ENCODE peak calls at places on chromosomes 11 and 22, in six cellular contexts. D is OCI-LY7, N is colonic mucosa, R is glutamatergic neuron, I is AG04449, B is adrenal gland. F is an unnamed sample.

GRCh38 chr11:45052361-45052760 is 94.1 kb upstream of the PRDM11 start:
- DNase-seq in D (no peak), N (no peak), R (no peak), I (no peak), B (no peak), F (no peak)

GRCh38 chr22:49691256-49691655 is 136.4 kb downstream of the BRD1 start:
- DNase-seq in D (no peak), N (no peak), R (no peak), I (no peak), B (no peak), F (no peak)

GRCh38 chr11:124878497-124879228 is 13.4 kb downstream of the ROBO3 start:
- DNase-seq in D (no peak), N (no peak), R (no peak), I (no peak), B (peak), F (no peak)

GRCh38 chr11:57597461-57597892 is at the start of gene SERPING1:
- DNase-seq in D (no peak), N (peak), R (no peak), I (no peak), B (peak), F (no peak)

GRCh38 chr11:1763796-1764661 is at the start of gene CTSD:
- DNase-seq in D (peak), N (peak), R (peak), I (no peak), B (peak), F (peak)

GRCh38 chr22:50276143-50276542 is 6.0 kb upstream of the MAPK11 start:
- DNase-seq in D (peak), N (peak), R (peak), I (no peak), B (peak), F (peak)

GRCh38 chr11:33557201-33557600 is 143.4 kb downstream of the C11orf91 start:
- DNase-seq in D (no peak), N (no peak), R (no peak), I (peak), B (no peak), F (no peak)

GRCh38 chr22:32810241-32811133 is 9.0 kb downstream of the TIMP3 start:
- DNase-seq in D (no peak), N (no peak), R (no peak), I (no peak), B (no peak), F (no peak)

GRCh38 chr11:108870373-108871020 is 205.6 kb downstream of the DDX10 start:
- DNase-seq in D (no peak), N (no peak), R (no peak), I (peak), B (no peak), F (no peak)

GRCh38 chr11:94768602-94769511 is 701 bp downstream of the AMOTL1 start:
- DNase-seq in D (no peak), N (no peak), R (peak), I (no peak), B (no peak), F (peak)

GRCh38 chr11:2805388-2806057 is 80.1 kb downstream of the CDKN1C start:
- DNase-seq in D (no peak), N (peak), R (no peak), I (no peak), B (no peak), F (no peak)

GRCh38 chr11:84857746-84858145 is 769.4 kb downstream of the DLG2 start:
- DNase-seq in D (no peak), N (no peak), R (no peak), I (no peak), B (no peak), F (no peak)

GRCh38 chr11:36532908-36533601 is 23.0 kb upstream of the TRAF6 start:
- DNase-seq in D (no peak), N (no peak), R (no peak), I (no peak), B (no peak), F (no peak)

GRCh38 chr11:95684170-95684569 is 105.4 kb downstream of the FAM76B start:
- DNase-seq in D (no peak), N (no peak), R (no peak), I (no peak), B (no peak), F (no peak)

GRCh38 chr11:60318726-60319125 is 8.3 kb upstream of the MS4A6E start:
- DNase-seq in D (no peak), N (no peak), R (no peak), I (no peak), B (no peak), F (no peak)

GRCh38 chr22:21701384-21701971 is 34.1 kb downstream of the YPEL1 start:
- DNase-seq in D (no peak), N (no peak), R (no peak), I (no peak), B (no peak), F (no peak)

GRCh38 chr11:79092791-79093313 is 348.0 kb downstream of the TENM4 start:
- DNase-seq in D (peak), N (no peak), R (no peak), I (peak), B (no peak), F (no peak)

GRCh38 chr22:23306926-23307325 is 126.6 kb downstream of the BCR start:
- DNase-seq in D (no peak), N (no peak), R (no peak), I (no peak), B (peak), F (no peak)

GRCh38 chr22:42643632-42644421 is 3.4 kb upstream of the ATP5MGL start:
- DNase-seq in D (no peak), N (no peak), R (no peak), I (no peak), B (peak), F (no peak)

GRCh38 chr11:72314600-72315386 is 70.8 kb upstream of the PHOX2A start:
- DNase-seq in D (no peak), N (no peak), R (no peak), I (no peak), B (no peak), F (no peak)

GRCh38 chr22:17167486-17167885 is 8.4 kb upstream of the HDHD5 start:
- DNase-seq in D (no peak), N (no peak), R (no peak), I (no peak), B (peak), F (no peak)

GRCh38 chr11:62124186-62125113 is 639 bp downstream of the INCENP start:
- DNase-seq in D (peak), N (peak), R (peak), I (no peak), B (no peak), F (peak)

GRCh38 chr11:95358516-95359322 is 127.7 kb upstream of the SESN3 start:
- DNase-seq in D (no peak), N (no peak), R (no peak), I (no peak), B (no peak), F (no peak)

GRCh38 chr11:72398058-72398758 is 36.1 kb downstream of the CLPB start:
- DNase-seq in D (no peak), N (no peak), R (no peak), I (no peak), B (no peak), F (no peak)

GRCh38 chr11:101583180-101584128 is at the start of gene TRPC6:
- DNase-seq in D (no peak), N (no peak), R (peak), I (no peak), B (no peak), F (no peak)

GRCh38 chr11:39745401-39745800 is 1714.1 kb downstream of the LRRC4C start:
- DNase-seq in D (no peak), N (no peak), R (no peak), I (no peak), B (no peak), F (no peak)

GRCh38 chr11:87926250-87926970 is 248.8 kb downstream of the RAB38 start:
- DNase-seq in D (no peak), N (no peak), R (no peak), I (no peak), B (no peak), F (no peak)

GRCh38 chr11:117547188-117547831 is 219.7 kb downstream of the CEP164 start:
- DNase-seq in D (no peak), N (no peak), R (no peak), I (no peak), B (no peak), F (no peak)

GRCh38 chr11:68974421-68975194 is 6.2 kb downstream of the MRGPRD start:
- DNase-seq in D (peak), N (no peak), R (no peak), I (no peak), B (no peak), F (peak)

GRCh38 chr11:84430661-84431060 is 1144.5 kb upstream of the CCDC90B start:
- DNase-seq in D (no peak), N (no peak), R (no peak), I (no peak), B (peak), F (no peak)

GRCh38 chr22:23074451-23074850 is 4.1 kb downstream of the GNAZ start:
- DNase-seq in D (no peak), N (no peak), R (peak), I (no peak), B (no peak), F (no peak)

GRCh38 chr22:27207907-27208306 is 550.5 kb downstream of the MIAT start:
- DNase-seq in D (no peak), N (no peak), R (peak), I (no peak), B (no peak), F (no peak)

GRCh38 chr11:15178214-15178613 is 63.5 kb downstream of the INSC start:
- DNase-seq in D (no peak), N (no peak), R (no peak), I (no peak), B (no peak), F (no peak)

GRCh38 chr22:23536821-23537345 is 43.2 kb downstream of the IGLL1 start:
- DNase-seq in D (no peak), N (no peak), R (no peak), I (no peak), B (no peak), F (no peak)

GRCh38 chr11:102346456-102346747 is 612 bp upstream of the BIRC2 start:
- DNase-seq in D (no peak), N (no peak), R (no peak), I (no peak), B (no peak), F (no peak)

GRCh38 chr22:38298312-38299000 is 18.8 kb downstream of the CSNK1E start:
- DNase-seq in D (peak), N (no peak), R (no peak), I (no peak), B (peak), F (peak)

GRCh38 chr22:50123119-50123518 is 33.3 kb downstream of the MOV10L1 start:
- DNase-seq in D (no peak), N (no peak), R (no peak), I (no peak), B (no peak), F (no peak)

GRCh38 chr11:122652495-122652894 is 3.0 kb upstream of the UBASH3B start:
- DNase-seq in D (no peak), N (no peak), R (no peak), I (no peak), B (no peak), F (no peak)

GRCh38 chr11:122653911-122654310 is 1.6 kb upstream of the UBASH3B start:
- DNase-seq in D (no peak), N (no peak), R (no peak), I (no peak), B (no peak), F (no peak)

GRCh38 chr11:122656631-122657101 is 1.1 kb downstream of the UBASH3B start:
- DNase-seq in D (peak), N (peak), R (peak), I (no peak), B (peak), F (peak)

GRCh38 chr11:122656073-122656630 is 630 bp downstream of the UBASH3B start:
- DNase-seq in D (peak), N (peak), R (peak), I (no peak), B (peak), F (peak)

DNA sequence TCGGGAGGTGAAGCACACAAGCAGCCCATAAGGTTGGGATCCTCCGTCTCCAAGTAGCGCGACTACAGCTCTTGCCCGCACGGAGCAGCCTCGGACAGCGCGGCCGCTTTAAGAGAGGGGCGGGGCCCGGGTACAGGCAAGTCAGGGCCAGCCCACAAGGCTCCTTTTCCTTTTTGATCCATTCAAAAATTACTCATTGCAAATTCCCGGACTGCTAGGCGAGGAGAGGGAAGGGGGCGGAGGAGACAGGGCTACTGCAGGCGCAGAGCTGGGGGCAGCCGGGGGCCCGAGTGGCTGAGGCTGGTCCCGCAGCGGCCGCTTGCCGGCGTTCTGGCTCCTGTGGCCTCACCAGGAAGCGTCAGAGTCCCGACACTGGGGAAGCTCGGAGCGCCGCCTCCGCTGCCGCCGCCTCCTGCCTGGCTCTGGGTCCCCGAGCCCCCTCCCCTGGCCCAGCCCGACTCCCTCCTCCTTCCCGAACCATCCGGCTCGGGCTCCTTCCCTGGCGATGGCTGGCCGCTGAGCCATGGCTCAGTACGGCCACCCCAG is at the start of gene UBASH3B:
- DNase-seq in D (peak), N (peak), R (peak), I (no peak), B (peak), F (peak)
- TF ChIP-seq CTCF in D (no peak), N (no peak), R (no peak), I (no peak), B (no peak), F (no peak)

DNA sequence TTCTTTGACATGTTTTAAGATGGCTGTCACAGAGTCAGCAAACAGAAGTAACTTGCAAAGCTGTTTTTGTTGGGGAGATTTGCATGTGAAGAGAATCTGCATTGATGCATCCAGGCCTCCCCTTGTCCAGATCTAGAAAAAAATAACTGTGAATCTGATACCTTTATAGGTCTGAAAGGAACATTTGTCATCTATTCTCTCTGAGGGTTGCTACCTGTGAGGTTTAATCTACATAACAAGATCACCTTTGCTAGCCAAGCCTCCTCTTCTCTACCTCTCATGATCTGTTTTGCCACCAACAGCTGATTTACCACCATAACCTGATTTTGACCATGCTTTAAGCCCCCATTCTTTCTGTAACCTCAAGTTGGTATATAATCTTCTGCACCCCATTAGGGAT is 47.2 kb upstream of the SLC5A12 start:
- DNase-seq in D (no peak), N (no peak), R (no peak), I (no peak), B (no peak), F (no peak)
- TF ChIP-seq CTCF in D (no peak), N (no peak), R (no peak), I (no peak), B (no peak), F (no peak)

DNA sequence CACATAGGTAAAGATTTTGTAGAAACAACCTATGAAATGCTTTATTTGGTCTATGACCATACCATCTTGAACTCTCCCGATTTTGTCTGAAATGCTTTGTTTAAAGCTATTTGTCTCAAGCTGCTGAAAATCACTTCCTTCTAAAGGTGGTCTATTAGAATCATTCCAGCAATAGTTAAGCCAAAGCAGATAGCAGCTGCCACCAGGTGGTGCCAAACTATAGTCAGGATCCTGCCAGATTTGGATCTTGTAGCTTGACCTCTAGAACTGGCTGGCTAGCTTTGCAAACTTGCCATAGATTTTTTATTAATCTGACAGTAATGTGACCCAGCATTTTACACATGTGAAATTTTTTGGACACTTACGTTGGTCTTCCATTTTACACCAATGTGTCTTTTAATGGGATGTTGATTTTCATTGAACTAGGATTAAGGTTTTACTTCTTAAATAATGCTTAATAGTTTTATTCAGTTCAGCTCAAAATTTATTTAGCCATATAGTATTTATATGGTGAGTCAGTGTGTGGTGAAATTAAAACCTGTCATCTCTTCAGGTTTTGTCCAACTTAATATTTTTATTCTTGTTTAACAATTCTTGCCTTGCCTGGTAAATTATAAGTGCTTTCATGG is 19.7 kb downstream of the CTR9 start:
- DNase-seq in D (peak), N (peak), R (peak), I (no peak), B (peak), F (no peak)
- TF ChIP-seq CTCF in D (peak), N (peak), R (peak), I (peak), B (peak), F (peak)

GRCh38 chr22:36333632-36334031 is 54.1 kb downstream of the MYH9 start:
- DNase-seq in D (no peak), N (no peak), R (no peak), I (no peak), B (no peak), F (no peak)

GRCh38 chr22:36335621-36336020 is 52.1 kb downstream of the MYH9 start:
- DNase-seq in D (no peak), N (no peak), R (no peak), I (no peak), B (no peak), F (no peak)

GRCh38 chr22:36334838-36335603 is 52.7 kb downstream of the MYH9 start:
- DNase-seq in D (no peak), N (no peak), R (no peak), I (no peak), B (peak), F (no peak)

GRCh38 chr22:36332623-36333331 is 55.0 kb downstream of the MYH9 start:
- DNase-seq in D (peak), N (peak), R (no peak), I (no peak), B (no peak), F (peak)

DNA sequence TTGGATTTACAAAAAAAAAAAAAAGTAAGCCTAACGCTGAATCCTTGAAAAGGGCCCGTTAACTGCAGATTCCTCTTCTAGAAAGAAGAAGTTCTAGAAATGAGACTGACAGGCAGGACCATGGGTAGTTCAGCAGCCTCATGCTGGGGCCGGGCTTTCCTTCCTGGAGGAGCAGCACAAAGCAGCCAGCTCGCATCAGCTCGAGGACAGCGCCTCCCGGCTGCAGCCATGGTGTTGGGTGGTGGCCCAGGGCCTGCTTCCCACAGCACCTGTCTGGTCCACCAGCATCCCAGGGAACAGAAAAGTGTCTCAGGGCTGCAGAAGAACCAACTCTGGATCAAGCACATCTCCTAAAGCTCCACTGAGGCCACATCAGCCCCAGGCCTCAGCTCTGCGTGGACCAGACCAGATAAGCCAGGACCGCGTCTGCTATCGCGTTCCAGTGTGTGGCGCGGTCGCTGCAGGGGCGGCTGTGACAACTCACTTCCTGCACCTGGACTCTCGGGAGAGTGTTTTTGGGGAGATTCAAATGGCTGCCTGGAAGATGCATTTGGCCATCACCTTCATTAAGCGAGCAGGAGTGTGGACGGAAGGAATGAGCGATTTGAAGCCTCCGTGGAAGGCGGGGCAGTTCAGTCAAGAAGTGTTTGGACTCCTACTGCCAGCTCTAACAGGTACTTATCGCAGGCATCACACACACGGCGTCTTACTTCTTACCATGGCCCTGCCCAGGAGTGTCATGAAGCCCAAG is 53.5 kb downstream of the MYH9 start:
- DNase-seq in D (peak), N (peak), R (no peak), I (no peak), B (no peak), F (no peak)
- TF ChIP-seq CTCF in D (peak), N (no peak), R (no peak), I (peak), B (no peak), F (peak)

F was measured in GM13977.